ENCODE peak calls at places on chromosomes 16 and 17, in seven cellular contexts. M, D, G, W, A, K and X are unnamed samples.

GRCh38 chr16:4338712-4339299 is 12.3 kb downstream of the PAM16 start:
- DNase-seq in K (no peak), M (no peak), A (no peak), W (no peak), D (no peak), G (no peak), X (no peak)

GRCh38 chr17:40604327-40605080 is 39.2 kb upstream of the CCR7 start:
- DNase-seq in W (no peak), M (no peak), D (no peak), A (no peak), G (no peak), K (no peak), X (peak)

GRCh38 chr17:74898376-74898946 is 5.0 kb upstream of the FADS6 start:
- DNase-seq in D (no peak), K (no peak), M (no peak), A (no peak), W (no peak), G (no peak), X (no peak)

GRCh38 chr17:1070411-1070810 is 73.5 kb downstream of the TIMM22 start:
- DNase-seq in A (no peak), D (no peak), W (no peak), K (no peak), G (no peak), M (no peak), X (no peak)

GRCh38 chr17:4903051-4903818 is at the start of gene CHRNE:
- DNase-seq in W (no peak), M (peak), A (peak), G (no peak), K (peak), D (no peak), X (no peak)

GRCh38 chr17:78128616-78129384 is at the start of gene TMC6:
- DNase-seq in M (no peak), K (no peak), D (no peak), W (no peak), G (peak), A (peak), X (no peak)

GRCh38 chr16:56866955-56867830 is 2.2 kb downstream of the SLC12A3 start:
- DNase-seq in D (no peak), K (peak), G (no peak), A (peak), W (no peak), M (peak), X (no peak)

GRCh38 chr17:75822119-75822799 is 21.9 kb downstream of the UNC13D start:
- DNase-seq in D (no peak), K (no peak), A (peak), W (no peak), G (no peak), M (no peak), X (no peak)

GRCh38 chr17:72706396-72706981 is 386.0 kb downstream of the SLC39A11 start:
- DNase-seq in K (no peak), G (no peak), D (no peak), W (no peak), A (no peak), M (no peak), X (no peak)

GRCh38 chr16:82583415-82583814 is 43.4 kb upstream of the CDH13 start:
- DNase-seq in K (peak), M (peak), W (no peak), G (no peak), D (no peak), A (no peak), X (no peak)

GRCh38 chr17:46038937-46039336 is 39.9 kb downstream of the STH start:
- DNase-seq in G (no peak), A (no peak), W (no peak), D (no peak), M (no peak), K (no peak), X (no peak)

GRCh38 chr16:87604572-87605135 is 2.3 kb downstream of the JPH3 start:
- DNase-seq in W (no peak), M (no peak), G (no peak), A (no peak), D (no peak), K (no peak), X (no peak)

GRCh38 chr17:39237586-39237985 is 11.8 kb upstream of the STAC2 start:
- DNase-seq in M (no peak), W (no peak), G (no peak), K (no peak), A (no peak), D (no peak), X (no peak)

GRCh38 chr17:44002141-44002848 is 2.1 kb upstream of the NAGS start:
- DNase-seq in D (no peak), M (peak), G (no peak), K (peak), A (no peak), W (peak), X (no peak)

GRCh38 chr16:81668243-81669097 is 110.6 kb upstream of the PLCG2 start:
- DNase-seq in A (no peak), W (no peak), D (no peak), G (no peak), K (no peak), M (no peak), X (no peak)

GRCh38 chr16:90000733-90001427 is 18.4 kb downstream of the DBNDD1 start:
- DNase-seq in G (no peak), W (no peak), A (no peak), K (no peak), D (no peak), M (no peak), X (no peak)

GRCh38 chr17:77371117-77371887 is 230.5 kb downstream of the SEC14L1 start:
- DNase-seq in D (no peak), M (peak), G (no peak), A (no peak), W (no peak), K (peak), X (no peak)

GRCh38 chr17:17355426-17355825 is 52.3 kb downstream of the NT5M start:
- DNase-seq in W (no peak), G (no peak), A (no peak), K (no peak), D (no peak), M (no peak), X (no peak)

GRCh38 chr17:67680445-67681224 is 37.1 kb upstream of the NOL11 start:
- DNase-seq in W (no peak), A (no peak), K (no peak), D (no peak), G (no peak), M (no peak), X (no peak)

GRCh38 chr17:49365667-49366066 is 3.6 kb upstream of the ZNF652 start:
- DNase-seq in G (no peak), D (no peak), W (no peak), M (no peak), K (peak), A (no peak), X (no peak)

GRCh38 chr16:51756447-51757123 is 605.5 kb upstream of the SALL1 start:
- DNase-seq in A (no peak), W (no peak), D (no peak), K (no peak), G (no peak), M (no peak), X (no peak)

GRCh38 chr17:78041401-78042179 is 83.1 kb downstream of the TNRC6C start:
- DNase-seq in M (peak), A (no peak), G (no peak), W (no peak), K (no peak), D (no peak), X (no peak)

GRCh38 chr17:57940653-57941329 is 14.4 kb downstream of the CUEDC1 start:
- DNase-seq in M (no peak), A (no peak), K (no peak), G (no peak), W (no peak), D (no peak), X (no peak)

GRCh38 chr16:86044241-86044671 is 145.3 kb downstream of the IRF8 start:
- DNase-seq in K (peak), M (peak), D (no peak), A (peak), G (peak), W (no peak), X (no peak)

GRCh38 chr17:40646791-40647548 is 648 bp downstream of the SMARCE1 start:
- DNase-seq in G (no peak), D (no peak), M (peak), K (peak), A (no peak), W (no peak), X (no peak)

GRCh38 chr17:81251943-81252301 is 12.8 kb downstream of the NDUFAF8 start:
- DNase-seq in M (no peak), A (no peak), D (no peak), K (no peak), W (no peak), G (peak), X (no peak)

GRCh38 chr16:76866994-76867393 is 324.0 kb upstream of the MON1B start:
- DNase-seq in W (no peak), K (no peak), G (no peak), A (no peak), D (no peak), M (no peak), X (no peak)

GRCh38 chr16:58658796-58659211 is 25.8 kb downstream of the SLC38A7 start:
- DNase-seq in W (no peak), K (peak), A (no peak), M (peak), D (no peak), G (no peak), X (no peak)

GRCh38 chr16:88435437-88436355 is 17.4 kb upstream of the ZFPM1 start:
- DNase-seq in K (no peak), W (no peak), A (no peak), G (no peak), D (no peak), M (no peak), X (no peak)

GRCh38 chr16:1316033-1316405 is 6.6 kb downstream of the UBE2I start:
- DNase-seq in G (no peak), W (no peak), D (no peak), A (no peak), K (no peak), M (no peak), X (no peak)

GRCh38 chr17:14317383-14317782 is 16.5 kb downstream of the HS3ST3B1 start:
- DNase-seq in W (no peak), D (no peak), K (no peak), G (no peak), M (no peak), A (no peak), X (no peak)

GRCh38 chr17:50749243-50749642 is 18.1 kb downstream of the ANKRD40CL start:
- DNase-seq in W (no peak), G (no peak), A (no peak), D (no peak), K (no peak), M (no peak), X (no peak)

DNA sequence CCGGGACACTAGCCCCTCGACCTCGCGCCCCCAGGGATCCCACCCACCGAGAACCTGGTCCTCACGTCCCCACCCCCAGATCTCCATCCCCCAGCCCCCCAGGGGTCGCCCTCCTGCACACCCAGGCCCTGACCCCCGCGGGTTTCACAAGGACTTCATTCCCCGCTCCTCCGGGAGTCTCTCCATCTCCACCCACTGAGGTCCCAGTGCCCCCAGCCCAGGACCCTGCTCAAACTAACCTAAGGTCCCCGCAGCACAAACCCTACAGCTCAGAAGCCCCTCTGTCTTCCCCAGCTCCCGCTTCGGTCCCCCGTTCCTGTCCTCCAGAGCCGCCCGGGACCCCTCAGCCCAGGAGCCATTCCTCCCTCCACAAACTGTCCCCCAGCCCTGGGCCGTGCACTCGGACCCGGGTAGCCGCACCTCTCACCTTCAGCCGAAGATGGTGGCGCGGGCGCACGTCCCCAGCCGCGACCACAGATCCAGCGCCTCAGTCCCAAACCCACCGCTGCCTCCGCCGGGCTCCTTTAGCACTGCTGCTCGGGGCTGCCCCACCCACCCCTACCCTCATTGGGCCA is at the start of gene MYH10:
- DNase-seq in M (no peak), K (no peak), D (no peak), W (no peak), A (no peak), G (no peak), X (no peak)
- TF ChIP-seq CTCF in M (peak), K (peak), D (no peak), W (peak), A (no peak), G (no peak), X (peak)

GRCh38 chr16:70475054-70475871 is 20.9 kb downstream of the FCSK start:
- DNase-seq in G (no peak), M (no peak), K (no peak), D (no peak), W (no peak), A (no peak), X (no peak)

GRCh38 chr16:70472786-70473433 is 18.5 kb downstream of the FCSK start:
- DNase-seq in A (no peak), W (no peak), D (no peak), G (no peak), M (no peak), K (no peak), X (no peak)

GRCh38 chr16:70470927-70471341 is 16.5 kb downstream of the FCSK start:
- DNase-seq in D (no peak), G (peak), M (peak), A (no peak), W (no peak), K (no peak), X (no peak)

GRCh38 chr16:70474320-70475053 is 20.1 kb downstream of the FCSK start:
- DNase-seq in A (no peak), W (no peak), K (no peak), M (no peak), D (no peak), G (no peak), X (no peak)

GRCh38 chr16:70473446-70474319 is 19.3 kb downstream of the FCSK start:
- DNase-seq in W (no peak), D (no peak), G (no peak), A (no peak), M (no peak), K (no peak), X (no peak)
- TF ChIP-seq CTCF in W (no peak), D (no peak), G (no peak), A (no peak), M (no peak), K (no peak), X (no peak)

GRCh38 chr16:11326737-11327276 is 18.5 kb upstream of the RMI2 start:
- DNase-seq in W (no peak), G (no peak), D (no peak), M (no peak), K (no peak), A (no peak), X (no peak)

GRCh38 chr16:11329080-11329491 is 16.2 kb upstream of the RMI2 start:
- DNase-seq in M (peak), K (peak), D (no peak), W (no peak), A (no peak), G (no peak), X (no peak)

GRCh38 chr16:11327277-11328171 is 17.7 kb upstream of the RMI2 start:
- DNase-seq in A (no peak), G (no peak), W (no peak), K (peak), M (peak), D (no peak), X (no peak)

GRCh38 chr16:11329891-11330290 is 15.4 kb upstream of the RMI2 start:
- DNase-seq in K (no peak), A (no peak), G (no peak), W (no peak), M (peak), D (no peak), X (no peak)

DNA sequence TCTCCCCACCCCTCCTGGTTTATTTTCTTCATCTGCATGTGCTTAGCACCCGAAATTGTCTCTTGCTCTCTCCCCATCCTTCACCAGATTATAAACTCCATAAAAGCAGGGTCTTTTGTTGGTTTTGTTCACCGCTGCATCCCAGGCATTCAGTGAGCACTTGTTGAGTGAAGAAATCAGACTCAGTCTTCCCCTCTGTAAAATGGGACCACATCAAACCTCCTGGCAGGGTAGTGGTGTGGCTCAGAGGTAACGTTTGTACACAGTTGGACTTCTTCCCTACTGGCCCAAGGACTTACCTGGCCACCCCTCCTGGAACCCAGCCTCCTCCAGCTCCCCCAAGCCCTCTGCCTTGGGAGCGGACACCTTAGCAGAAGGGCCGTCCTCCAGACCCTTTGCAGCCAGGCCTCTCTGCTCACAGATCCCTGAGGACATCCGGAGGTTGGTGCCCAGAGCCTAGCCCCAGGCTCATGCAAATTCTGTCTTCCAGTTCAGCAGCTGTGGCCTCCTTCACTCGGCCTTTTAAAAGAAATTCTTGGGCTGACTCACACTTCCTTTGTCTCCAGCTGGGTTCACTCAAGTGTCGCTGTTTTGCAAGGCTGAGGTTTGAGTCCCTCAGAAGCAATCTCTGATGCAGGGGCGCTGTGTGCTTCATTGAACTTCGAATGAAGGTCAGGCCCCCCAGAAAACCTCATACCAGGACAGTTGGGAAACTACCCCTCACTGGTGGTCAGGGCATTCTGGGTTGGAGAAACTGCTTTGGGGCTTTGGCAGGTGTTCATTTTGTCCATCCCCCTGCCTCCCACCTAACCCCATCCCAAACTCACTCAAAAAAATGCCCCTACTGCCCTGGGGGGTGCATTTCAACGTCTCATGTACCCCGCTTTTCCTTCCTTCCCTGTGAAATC is 16.8 kb upstream of the RMI2 start:
- DNase-seq in M (peak), A (peak), K (peak), G (peak), D (peak), W (peak), X (no peak)
- TF ChIP-seq CTCF in M (no peak), A (no peak), K (no peak), G (no peak), D (no peak), W (peak), X (no peak)

GRCh38 chr17:55546481-55546880 is 35.2 kb upstream of the SMIM36 start:
- DNase-seq in A (no peak), D (no peak), G (no peak), W (no peak), M (no peak), K (no peak), X (no peak)

GRCh38 chr17:55545765-55546164 is 34.5 kb upstream of the SMIM36 start:
- DNase-seq in A (no peak), K (no peak), G (no peak), W (no peak), M (no peak), D (no peak), X (no peak)

GRCh38 chr17:55543709-55544108 is 32.5 kb upstream of the SMIM36 start:
- DNase-seq in D (no peak), M (no peak), K (no peak), W (no peak), G (no peak), A (no peak), X (no peak)

GRCh38 chr17:55547027-55547670 is 35.9 kb upstream of the SMIM36 start:
- DNase-seq in M (peak), W (no peak), A (no peak), D (no peak), K (peak), G (no peak), X (no peak)

GRCh38 chr17:55549140-55549539 is 37.9 kb upstream of the SMIM36 start:
- DNase-seq in D (no peak), W (no peak), K (peak), G (no peak), A (no peak), M (peak), X (no peak)
- TF ChIP-seq CTCF in D (no peak), W (peak), K (peak), G (peak), A (no peak), M (peak), X (peak)

GRCh38 chr16:79331064-79331463 is 269.5 kb downstream of the MAF start:
- DNase-seq in A (no peak), D (no peak), K (no peak), W (no peak), M (no peak), G (no peak), X (no peak)

GRCh38 chr16:79337906-79338305 is 262.6 kb downstream of the MAF start:
- DNase-seq in G (no peak), K (no peak), D (no peak), M (no peak), A (no peak), W (no peak), X (no peak)

GRCh38 chr16:79329967-79330366 is 270.6 kb downstream of the MAF start:
- DNase-seq in G (no peak), D (no peak), W (no peak), K (no peak), A (no peak), M (no peak), X (no peak)

GRCh38 chr16:79336437-79337229 is 263.9 kb downstream of the MAF start:
- DNase-seq in W (no peak), K (no peak), M (no peak), A (no peak), D (no peak), G (no peak), X (no peak)

DNA sequence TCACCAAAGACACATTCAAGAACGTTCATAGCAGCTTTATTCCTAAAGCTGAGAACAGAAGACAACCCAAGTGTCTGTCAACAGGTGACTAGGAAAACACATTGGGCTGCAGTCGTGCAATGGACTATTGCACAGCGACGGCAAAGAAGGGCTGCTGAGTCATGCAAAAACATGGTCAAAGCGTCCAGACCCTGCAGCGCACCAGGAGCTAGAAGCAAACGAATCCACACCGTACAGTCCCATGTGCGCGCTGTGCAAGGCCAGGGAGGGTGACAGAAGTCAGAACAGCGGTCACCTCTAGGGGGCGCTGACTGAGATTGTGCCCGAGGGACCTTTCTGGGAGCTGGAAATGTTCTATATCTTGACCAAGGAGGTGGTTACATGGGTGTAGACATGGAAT is 266.4 kb downstream of the MAF start:
- DNase-seq in G (no peak), K (no peak), A (no peak), W (no peak), M (no peak), D (no peak), X (no peak)
- TF ChIP-seq CTCF in G (peak), K (no peak), A (no peak), W (no peak), M (no peak), D (no peak), X (peak)

GRCh38 chr17:7293131-7293557 is 1.3 kb downstream of the YBX2 start:
- DNase-seq in D (no peak), W (no peak), G (no peak), K (no peak), M (peak), A (no peak), X (no peak)

GRCh38 chr17:7294614-7295153 is at the start of gene YBX2:
- DNase-seq in W (no peak), A (peak), D (no peak), M (peak), G (peak), K (no peak), X (no peak)

GRCh38 chr17:7296189-7296861 is 1.9 kb upstream of the YBX2 start:
- DNase-seq in D (peak), K (peak), M (peak), A (peak), W (no peak), G (peak), X (peak)

GRCh38 chr17:7293821-7294613 is 422 bp downstream of the YBX2 start:
- DNase-seq in A (no peak), G (no peak), K (no peak), D (no peak), M (no peak), W (no peak), X (no peak)

GRCh38 chr17:7295230-7296180 is 1.1 kb upstream of the YBX2 start:
- DNase-seq in D (peak), G (no peak), M (no peak), K (no peak), A (no peak), W (no peak), X (no peak)
- TF ChIP-seq CTCF in D (no peak), G (no peak), M (no peak), K (no peak), A (no peak), W (no peak), X (no peak)